ENCODE peak calls at places on chromosomes 13 and 19, in five cellular contexts. J, C, Y, W and I are unnamed samples.

GRCh38 chr13:75656590-75656989 is 20.5 kb downstream of the LMO7 start:
- DNase-seq in J (no peak), C (no peak), Y (no peak), W (no peak), I (no peak)

GRCh38 chr13:97030705-97031452 is 36.6 kb upstream of the OXGR1 start:
- DNase-seq in J (no peak), C (no peak), Y (peak), W (no peak), I (no peak)

GRCh38 chr13:46728777-46729176 is 68.2 kb downstream of the ESD start:
- DNase-seq in J (no peak), C (no peak), Y (no peak), W (no peak), I (no peak)

GRCh38 chr13:81017525-81018152 is 676.7 kb upstream of the SPRY2 start:
- DNase-seq in J (no peak), C (no peak), Y (peak), W (no peak), I (no peak)

GRCh38 chr13:104779311-104779710 is 1713.1 kb upstream of the SLC10A2 start:
- DNase-seq in J (no peak), C (peak), Y (peak), W (no peak), I (no peak)

GRCh38 chr13:65912516-65912915 is 1317.6 kb downstream of the PCDH9 start:
- DNase-seq in J (no peak), C (no peak), Y (no peak), W (no peak), I (no peak)

GRCh38 chr13:111076156-111077013 is 38.7 kb upstream of the ARHGEF7 start:
- DNase-seq in J (no peak), C (no peak), Y (no peak), W (no peak), I (no peak)

GRCh38 chr13:32086366-32086765 is 54.8 kb downstream of the FRY start:
- DNase-seq in J (peak), C (no peak), Y (no peak), W (no peak), I (no peak)

GRCh38 chr13:95386370-95386769 is 85.1 kb upstream of the ABCC4 start:
- DNase-seq in J (no peak), C (no peak), Y (no peak), W (no peak), I (no peak)

GRCh38 chr13:74226791-74227475 is 92.7 kb upstream of the KLF12 start:
- DNase-seq in J (no peak), C (no peak), Y (no peak), W (no peak), I (no peak)

GRCh38 chr13:94679614-94680013 is 32.7 kb downstream of the SOX21 start:
- DNase-seq in J (no peak), C (no peak), Y (no peak), W (no peak), I (no peak)

GRCh38 chr19:38890686-38891085 is 8.7 kb downstream of the SIRT2 start:
- DNase-seq in J (no peak), C (no peak), Y (no peak), W (no peak), I (no peak)

GRCh38 chr19:18292810-18293641 is 11.6 kb upstream of the JUND start:
- DNase-seq in J (peak), C (peak), Y (peak), W (peak), I (peak)

GRCh38 chr13:31200636-31200970 is 828 bp downstream of the B3GLCT start:
- DNase-seq in J (peak), C (peak), Y (peak), W (peak), I (peak)

GRCh38 chr19:1487576-1488281 is 2.4 kb downstream of the PCSK4 start:
- DNase-seq in J (no peak), C (no peak), Y (no peak), W (peak), I (no peak)

GRCh38 chr19:38452430-38453366 is 19.2 kb downstream of the RYR1 start:
- DNase-seq in J (no peak), C (peak), Y (no peak), W (peak), I (no peak)

GRCh38 chr19:55210120-55210493 is 806 bp upstream of the PTPRH start:
- DNase-seq in J (no peak), C (no peak), Y (peak), W (no peak), I (no peak)

GRCh38 chr19:4573682-4574081 is 14.2 kb upstream of the SEMA6B start:
- DNase-seq in J (no peak), C (no peak), Y (no peak), W (no peak), I (no peak)

GRCh38 chr19:34120846-34121639 is 51.3 kb upstream of the LSM14A start:
- DNase-seq in J (no peak), C (peak), Y (peak), W (no peak), I (no peak)

GRCh38 chr13:71699342-71699741 is 167.7 kb downstream of the DACH1 start:
- DNase-seq in J (no peak), C (no peak), Y (no peak), W (no peak), I (no peak)

GRCh38 chr19:6730153-6730804 is 7.1 kb downstream of the GPR108 start:
- DNase-seq in J (no peak), C (peak), Y (no peak), W (peak), I (peak)

GRCh38 chr19:6731822-6732221 is 5.6 kb downstream of the GPR108 start:
- DNase-seq in J (no peak), C (peak), Y (no peak), W (no peak), I (no peak)

GRCh38 chr19:6732803-6733337 is 4.5 kb downstream of the GPR108 start:
- DNase-seq in J (no peak), C (no peak), Y (no peak), W (no peak), I (no peak)

GRCh38 chr19:6729573-6730152 is 7.7 kb downstream of the GPR108 start:
- DNase-seq in J (no peak), C (no peak), Y (no peak), W (no peak), I (no peak)

DNA sequence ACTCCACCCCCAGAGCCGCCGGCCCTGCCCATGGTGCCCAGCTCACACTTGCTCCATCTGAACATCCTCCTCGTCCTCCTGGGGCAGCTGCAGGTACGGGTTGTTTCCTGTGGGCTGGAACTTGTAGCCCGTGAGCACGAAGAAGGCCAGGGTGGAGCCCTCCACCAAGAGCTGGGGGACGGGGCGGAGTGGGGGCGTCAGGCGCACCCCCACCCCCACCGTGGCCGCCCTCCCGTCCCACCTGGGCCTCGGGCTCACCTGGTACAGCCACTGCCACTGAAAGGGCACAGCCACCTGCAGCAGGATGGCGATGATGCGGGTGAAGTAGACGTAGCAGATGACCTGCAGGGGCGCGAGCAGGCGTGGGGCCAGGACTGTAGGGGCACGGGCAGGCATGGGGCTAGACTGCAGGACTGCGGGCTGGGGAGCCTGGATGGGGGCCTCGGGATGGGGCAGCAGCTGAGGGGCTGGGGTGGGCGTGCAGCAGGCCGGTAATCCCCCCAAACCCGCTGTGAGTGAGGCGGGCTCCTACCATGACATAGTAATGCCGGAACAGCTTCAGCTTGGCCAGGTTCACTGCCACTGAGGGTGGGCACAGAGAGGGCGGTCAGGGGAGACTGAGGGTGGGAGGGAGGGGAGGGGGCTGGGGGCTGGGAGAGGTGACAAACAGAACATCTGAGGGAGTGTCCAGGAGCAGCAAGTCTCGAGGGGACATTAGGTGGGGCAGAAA is 6.3 kb downstream of the GPR108 start:
- DNase-seq in J (no peak), C (peak), Y (no peak), W (no peak), I (no peak)
- H3K27ac ChIP-seq in J (no peak), C (no peak), Y (peak), W (no peak), I (no peak)

DNA sequence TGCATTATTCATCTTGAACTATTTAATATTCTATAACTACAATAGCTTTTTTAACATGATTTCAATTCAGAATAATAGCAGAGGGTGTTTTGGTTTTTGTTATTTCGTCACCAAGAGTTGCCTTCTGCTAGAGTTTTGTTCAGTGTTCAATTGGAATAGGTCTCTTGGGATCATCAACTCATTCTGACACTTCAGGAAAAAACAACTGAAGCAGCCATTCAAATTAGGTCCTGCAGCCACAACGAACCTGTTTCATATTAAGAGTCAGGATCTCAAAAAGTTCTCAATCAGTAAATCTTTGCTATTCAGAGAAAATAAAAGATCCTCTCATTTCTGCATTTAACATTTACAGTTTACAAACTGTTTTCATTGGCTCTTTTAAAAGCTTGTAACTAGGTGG is 2.4 kb upstream of the CHAMP1 start:
- DNase-seq in J (no peak), C (no peak), Y (no peak), W (no peak), I (no peak)
- H3K27ac ChIP-seq in J (no peak), C (no peak), Y (no peak), W (no peak), I (no peak)

GRCh38 chr13:26759907-26760834 is at the start of gene GPR12:
- DNase-seq in J (no peak), C (no peak), Y (no peak), W (no peak), I (no peak)

GRCh38 chr13:26752671-26753070 is 7.9 kb downstream of the GPR12 start:
- DNase-seq in J (no peak), C (no peak), Y (no peak), W (no peak), I (no peak)

GRCh38 chr13:26759156-26759906 is 1.3 kb downstream of the GPR12 start:
- DNase-seq in J (no peak), C (no peak), Y (no peak), W (no peak), I (no peak)

GRCh38 chr13:26760835-26761582 is 423 bp upstream of the GPR12 start:
- DNase-seq in J (no peak), C (no peak), Y (no peak), W (no peak), I (no peak)

DNA sequence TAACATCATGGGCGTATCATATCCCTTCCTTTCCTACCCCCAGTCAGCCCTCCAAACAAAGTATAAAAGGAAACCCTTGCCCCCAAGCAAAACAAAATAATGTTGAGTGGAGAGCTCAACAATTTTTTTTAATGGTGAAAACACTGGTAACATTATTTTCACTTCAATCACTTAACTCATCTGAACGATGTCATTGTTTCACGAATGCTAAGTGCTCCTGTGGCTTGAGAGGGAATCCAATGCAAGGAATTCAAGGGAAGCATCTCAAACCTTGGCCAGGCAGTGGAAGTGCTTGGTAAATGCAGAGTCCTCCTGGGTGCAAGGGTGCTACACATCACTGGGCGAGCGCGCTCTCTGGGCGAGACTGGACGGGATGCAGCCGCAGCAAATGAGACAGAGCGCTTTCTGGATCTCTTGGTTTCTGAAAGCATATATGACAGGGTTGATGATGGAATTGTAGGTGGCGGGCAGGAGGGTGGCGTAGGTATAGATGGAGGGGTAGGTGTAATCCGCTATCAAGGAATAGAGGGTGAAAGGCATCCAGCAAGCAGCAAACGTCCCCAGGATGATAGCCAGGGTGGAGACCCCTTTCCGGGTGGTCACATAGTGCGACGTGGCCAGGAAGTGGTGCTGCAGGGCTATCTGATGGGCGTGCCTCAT is 2.0 kb downstream of the GPR12 start:
- DNase-seq in J (no peak), C (no peak), Y (no peak), W (no peak), I (no peak)
- H3K27ac ChIP-seq in J (no peak), C (no peak), Y (no peak), W (no peak), I (no peak)

GRCh38 chr13:112905990-112906641 is 62.9 kb upstream of the MCF2L start:
- DNase-seq in J (no peak), C (peak), Y (peak), W (no peak), I (no peak)

GRCh38 chr13:112903606-112904195 is 65.3 kb upstream of the MCF2L start:
- DNase-seq in J (no peak), C (peak), Y (no peak), W (no peak), I (no peak)

GRCh38 chr13:112905619-112905989 is 63.4 kb upstream of the MCF2L start:
- DNase-seq in J (no peak), C (no peak), Y (no peak), W (no peak), I (no peak)

GRCh38 chr13:112904436-112904960 is 64.5 kb upstream of the MCF2L start:
- DNase-seq in J (no peak), C (no peak), Y (no peak), W (no peak), I (no peak)

DNA sequence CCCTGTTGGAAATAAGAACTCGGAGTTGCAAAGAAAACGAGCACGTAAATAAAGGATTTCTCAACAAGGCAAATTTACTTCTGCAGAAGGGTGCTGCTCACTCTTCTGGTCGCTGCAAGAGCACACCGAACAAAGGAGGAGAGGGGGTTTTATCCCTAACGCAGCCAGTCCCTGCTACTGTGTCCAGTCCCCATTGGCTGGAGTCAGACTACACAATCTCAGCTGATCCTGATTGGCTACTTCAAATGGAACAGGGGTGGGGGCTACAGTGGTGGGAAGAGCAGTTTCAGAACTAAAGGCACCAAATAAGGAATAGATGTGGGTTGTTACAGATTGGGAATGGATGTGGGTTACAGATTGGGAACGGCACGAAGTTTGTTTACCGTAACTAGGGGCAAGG is 63.9 kb upstream of the MCF2L start:
- DNase-seq in J (no peak), C (peak), Y (no peak), W (no peak), I (no peak)
- H3K27ac ChIP-seq in J (no peak), C (no peak), Y (no peak), W (no peak), I (no peak)

GRCh38 chr13:83150616-83151307 is 731.5 kb downstream of the SLITRK1 start:
- DNase-seq in J (no peak), C (no peak), Y (no peak), W (no peak), I (no peak)
- H3K27ac ChIP-seq in J (no peak), C (no peak), Y (no peak), W (no peak), I (peak)

DNA sequence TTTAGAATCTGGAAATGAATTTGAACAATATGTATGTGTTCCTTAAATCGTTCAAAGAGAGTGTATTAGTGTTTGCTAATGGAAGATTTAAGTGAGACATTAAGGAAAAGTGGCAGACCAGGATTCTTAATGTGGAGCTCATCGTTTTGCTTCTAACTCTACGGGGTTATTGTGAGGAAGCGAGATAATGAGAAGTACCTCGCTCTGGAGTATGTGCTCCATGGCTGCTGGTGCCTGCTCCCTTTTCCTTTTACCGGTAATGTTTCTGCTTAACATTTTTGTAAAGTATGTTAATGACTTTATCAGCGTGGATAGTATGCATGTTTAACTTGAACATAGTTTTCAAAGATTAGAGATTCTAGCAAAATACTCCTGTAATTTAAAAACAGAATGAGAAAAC is 13.7 kb downstream of the KLF5 start:
- DNase-seq in J (no peak), C (no peak), Y (no peak), W (no peak), I (no peak)
- H3K27ac ChIP-seq in J (no peak), C (no peak), Y (peak), W (no peak), I (no peak)

GRCh38 chr13:27638521-27638920 is 16.8 kb downstream of the POLR1D start:
- DNase-seq in J (no peak), C (no peak), Y (no peak), W (no peak), I (no peak)

GRCh38 chr13:27637289-27637626 is 15.6 kb downstream of the POLR1D start:
- DNase-seq in J (no peak), C (no peak), Y (no peak), W (no peak), I (no peak)

GRCh38 chr13:27641711-27642502 is 20.2 kb downstream of the POLR1D start:
- DNase-seq in J (no peak), C (no peak), Y (no peak), W (no peak), I (no peak)

GRCh38 chr13:27636624-27637288 is 15.1 kb downstream of the POLR1D start:
- DNase-seq in J (no peak), C (no peak), Y (no peak), W (no peak), I (no peak)

DNA sequence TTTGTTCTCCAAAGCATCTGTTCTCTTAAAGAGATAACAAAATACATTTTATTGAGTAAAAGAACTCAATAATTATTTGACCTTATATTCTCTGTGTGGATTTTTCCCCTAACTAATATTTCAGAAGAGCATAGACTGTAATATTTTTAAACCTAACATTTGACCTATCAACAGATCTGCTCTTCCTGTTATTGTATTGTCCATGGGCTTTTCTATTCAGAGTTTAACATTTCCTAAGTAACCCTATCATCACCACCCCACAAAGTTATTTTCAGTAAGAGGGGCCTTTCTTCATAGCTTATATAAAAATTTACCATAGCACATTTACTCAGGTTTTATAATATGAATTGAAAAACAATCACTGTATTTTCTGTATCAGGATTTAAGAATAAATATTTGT is 17.5 kb downstream of the POLR1D start:
- DNase-seq in J (no peak), C (no peak), Y (no peak), W (no peak), I (no peak)
- H3K27ac ChIP-seq in J (peak), C (no peak), Y (no peak), W (no peak), I (no peak)